ENCODE peak calls at places on chromosomes 5 and 9, in eight cellular contexts. One of them, this sample, is unnamed.

GRCh38 chr9:76680716-76681431 is 83.4 kb upstream of the PCA3 start:
- DNase-seq in B cell: no peak
- DNase-seq in neural crest cell: no peak
- DNase-seq in esophagus squamous epithelium: no peak
- DNase-seq in left lung: no peak
- DNase-seq in mucosa of descending colon: no peak
- DNase-seq in HFFc6: no peak
- DNase-seq in heart left ventricle: no peak
- DNase-seq in this sample: no peak

GRCh38 chr5:72015103-72015548 is 92.1 kb upstream of the MAP1B start:
- DNase-seq in B cell: no peak
- DNase-seq in neural crest cell: no peak
- DNase-seq in esophagus squamous epithelium: no peak
- DNase-seq in left lung: no peak
- DNase-seq in mucosa of descending colon: no peak
- DNase-seq in HFFc6: peak
- DNase-seq in heart left ventricle: peak
- DNase-seq in this sample: no peak

GRCh38 chr5:138180183-138180782 is 1.4 kb downstream of the KIF20A start:
- DNase-seq in B cell: no peak
- DNase-seq in neural crest cell: peak
- DNase-seq in esophagus squamous epithelium: no peak
- DNase-seq in left lung: no peak
- DNase-seq in mucosa of descending colon: no peak
- DNase-seq in HFFc6: peak
- DNase-seq in heart left ventricle: no peak
- DNase-seq in this sample: no peak

GRCh38 chr5:10701567-10702039 is 59.4 kb downstream of the DAP start:
- DNase-seq in B cell: no peak
- DNase-seq in neural crest cell: peak
- DNase-seq in esophagus squamous epithelium: no peak
- DNase-seq in left lung: no peak
- DNase-seq in mucosa of descending colon: no peak
- DNase-seq in HFFc6: peak
- DNase-seq in heart left ventricle: no peak
- DNase-seq in this sample: no peak

GRCh38 chr9:121299467-121300282 is 31.7 kb downstream of the GSN start:
- DNase-seq in B cell: no peak
- DNase-seq in neural crest cell: peak
- DNase-seq in esophagus squamous epithelium: no peak
- DNase-seq in left lung: peak
- DNase-seq in mucosa of descending colon: peak
- DNase-seq in HFFc6: no peak
- DNase-seq in heart left ventricle: peak
- DNase-seq in this sample: no peak

GRCh38 chr9:88075966-88076285 is 62.3 kb downstream of the SPATA31C2 start:
- DNase-seq in B cell: no peak
- DNase-seq in neural crest cell: no peak
- DNase-seq in esophagus squamous epithelium: no peak
- DNase-seq in left lung: no peak
- DNase-seq in mucosa of descending colon: no peak
- DNase-seq in HFFc6: no peak
- DNase-seq in heart left ventricle: no peak
- DNase-seq in this sample: no peak

GRCh38 chr5:57171818-57172465 is 1.9 kb upstream of the GPBP1 start:
- DNase-seq in B cell: no peak
- DNase-seq in neural crest cell: no peak
- DNase-seq in esophagus squamous epithelium: no peak
- DNase-seq in left lung: no peak
- DNase-seq in mucosa of descending colon: no peak
- DNase-seq in HFFc6: no peak
- DNase-seq in heart left ventricle: no peak
- DNase-seq in this sample: no peak

GRCh38 chr5:83418659-83419321 is 52.8 kb upstream of the VCAN start:
- DNase-seq in B cell: no peak
- DNase-seq in neural crest cell: no peak
- DNase-seq in esophagus squamous epithelium: no peak
- DNase-seq in left lung: no peak
- DNase-seq in mucosa of descending colon: no peak
- DNase-seq in HFFc6: no peak
- DNase-seq in heart left ventricle: no peak
- DNase-seq in this sample: no peak

GRCh38 chr5:67364381-67364970 is 167.9 kb upstream of the CD180 start:
- DNase-seq in B cell: no peak
- DNase-seq in neural crest cell: no peak
- DNase-seq in esophagus squamous epithelium: no peak
- DNase-seq in left lung: no peak
- DNase-seq in mucosa of descending colon: no peak
- DNase-seq in HFFc6: no peak
- DNase-seq in heart left ventricle: no peak
- DNase-seq in this sample: no peak

GRCh38 chr9:32487981-32488380 is 38.0 kb downstream of the RIGI start:
- DNase-seq in B cell: no peak
- DNase-seq in neural crest cell: no peak
- DNase-seq in esophagus squamous epithelium: no peak
- DNase-seq in left lung: no peak
- DNase-seq in mucosa of descending colon: no peak
- DNase-seq in HFFc6: peak
- DNase-seq in heart left ventricle: no peak
- DNase-seq in this sample: peak

GRCh38 chr9:135222991-135223760 is 135.7 kb downstream of the OLFM1 start:
- DNase-seq in B cell: no peak
- DNase-seq in neural crest cell: no peak
- DNase-seq in esophagus squamous epithelium: no peak
- DNase-seq in left lung: no peak
- DNase-seq in mucosa of descending colon: no peak
- DNase-seq in HFFc6: no peak
- DNase-seq in heart left ventricle: peak
- DNase-seq in this sample: no peak

DNA sequence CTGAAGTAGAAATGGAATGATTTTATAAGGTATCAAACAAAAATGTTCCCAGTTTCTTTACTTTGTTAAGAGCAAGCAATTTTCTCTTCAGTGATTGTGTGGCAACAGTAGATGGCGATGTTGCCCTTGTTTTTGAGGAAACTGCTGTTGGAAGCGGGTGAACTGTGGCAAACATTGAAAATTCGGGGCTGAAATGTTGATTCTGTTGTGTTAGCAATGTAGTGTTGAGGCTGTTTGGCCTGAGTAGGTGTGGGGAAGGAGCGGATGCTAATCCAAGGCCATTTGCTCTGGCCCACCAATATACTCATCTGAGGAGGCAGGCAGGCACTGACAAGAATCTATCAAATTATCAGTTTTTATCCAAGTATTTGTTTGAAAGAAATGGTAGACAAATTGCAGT is 129.8 kb downstream of the SLC12A2 start:
- DNase-seq in B cell: no peak
- DNase-seq in neural crest cell: peak
- DNase-seq in esophagus squamous epithelium: no peak
- DNase-seq in left lung: no peak
- DNase-seq in mucosa of descending colon: no peak
- DNase-seq in HFFc6: peak
- DNase-seq in heart left ventricle: peak
- DNase-seq in this sample: peak
- TF ChIP-seq CTCF in B cell: peak
- TF ChIP-seq CTCF in neural crest cell: peak
- TF ChIP-seq CTCF in esophagus squamous epithelium: peak
- TF ChIP-seq CTCF in left lung: peak
- TF ChIP-seq CTCF in mucosa of descending colon: no peak
- TF ChIP-seq CTCF in HFFc6: peak
- TF ChIP-seq CTCF in heart left ventricle: peak
- TF ChIP-seq CTCF in this sample: peak

GRCh38 chr9:133490865-133491655 is 12.2 kb upstream of the SLC2A6 start:
- DNase-seq in B cell: no peak
- DNase-seq in neural crest cell: no peak
- DNase-seq in esophagus squamous epithelium: no peak
- DNase-seq in left lung: peak
- DNase-seq in mucosa of descending colon: peak
- DNase-seq in HFFc6: no peak
- DNase-seq in heart left ventricle: peak
- DNase-seq in this sample: no peak

GRCh38 chr9:133491656-133491925 is 12.7 kb upstream of the SLC2A6 start:
- DNase-seq in B cell: no peak
- DNase-seq in neural crest cell: no peak
- DNase-seq in esophagus squamous epithelium: no peak
- DNase-seq in left lung: peak
- DNase-seq in mucosa of descending colon: peak
- DNase-seq in HFFc6: no peak
- DNase-seq in heart left ventricle: no peak
- DNase-seq in this sample: no peak

GRCh38 chr9:133488686-133489252 is 9.9 kb upstream of the SLC2A6 start:
- DNase-seq in B cell: no peak
- DNase-seq in neural crest cell: no peak
- DNase-seq in esophagus squamous epithelium: no peak
- DNase-seq in left lung: peak
- DNase-seq in mucosa of descending colon: peak
- DNase-seq in HFFc6: no peak
- DNase-seq in heart left ventricle: peak
- DNase-seq in this sample: no peak

GRCh38 chr9:133490201-133490681 is 11.3 kb upstream of the SLC2A6 start:
- DNase-seq in B cell: no peak
- DNase-seq in neural crest cell: no peak
- DNase-seq in esophagus squamous epithelium: no peak
- DNase-seq in left lung: no peak
- DNase-seq in mucosa of descending colon: peak
- DNase-seq in HFFc6: no peak
- DNase-seq in heart left ventricle: no peak
- DNase-seq in this sample: no peak

DNA sequence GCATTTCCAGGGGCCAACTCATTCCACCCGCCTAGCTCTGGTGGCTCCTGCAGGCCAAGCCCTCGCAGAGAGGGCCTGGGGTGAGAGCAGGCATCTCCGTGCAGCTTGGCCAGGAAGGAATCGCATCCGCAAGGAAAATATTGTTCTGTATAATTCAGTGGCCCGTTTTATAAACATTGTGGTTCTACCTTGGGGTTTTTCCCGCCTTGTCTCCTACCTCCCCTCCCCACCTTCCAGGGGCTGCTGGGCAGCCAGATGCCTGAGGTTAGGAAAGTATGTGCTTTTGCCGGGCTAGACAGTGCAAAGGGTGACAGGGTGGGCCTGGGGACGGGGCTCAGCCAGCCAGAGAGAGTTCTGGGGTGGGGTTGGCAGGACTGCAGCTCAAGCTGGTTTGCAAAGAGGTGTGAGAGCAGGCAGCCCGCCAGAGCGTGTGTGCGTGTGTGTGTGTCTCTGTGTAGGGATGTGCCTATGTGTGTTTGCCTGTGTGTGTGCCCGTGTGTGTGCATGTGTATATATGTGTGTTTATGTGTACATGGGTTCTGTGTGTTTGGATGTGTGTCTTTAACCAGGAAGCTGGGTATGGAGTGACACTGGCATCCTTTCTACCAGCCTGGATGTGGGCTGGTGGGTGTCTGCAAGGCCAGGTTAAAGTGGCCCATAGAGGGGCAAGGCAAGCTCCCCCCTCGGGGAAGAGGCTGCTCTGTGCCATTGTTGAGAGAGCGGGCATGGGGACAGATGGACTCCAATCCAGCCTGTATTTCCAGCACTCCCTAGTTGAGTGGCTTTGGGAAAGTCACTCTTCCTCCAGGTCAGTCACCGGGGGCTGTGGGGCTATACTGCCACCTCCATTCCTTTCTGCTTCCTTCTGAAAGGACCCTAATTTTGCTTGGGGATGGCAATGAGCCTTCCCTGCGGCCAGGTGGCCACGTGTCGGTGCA is 10.6 kb upstream of the SLC2A6 start:
- DNase-seq in B cell: no peak
- DNase-seq in neural crest cell: no peak
- DNase-seq in esophagus squamous epithelium: no peak
- DNase-seq in left lung: peak
- DNase-seq in mucosa of descending colon: peak
- DNase-seq in HFFc6: no peak
- DNase-seq in heart left ventricle: no peak
- DNase-seq in this sample: no peak
- TF ChIP-seq CTCF in B cell: no peak
- TF ChIP-seq CTCF in neural crest cell: no peak
- TF ChIP-seq CTCF in esophagus squamous epithelium: no peak
- TF ChIP-seq CTCF in left lung: no peak
- TF ChIP-seq CTCF in mucosa of descending colon: no peak
- TF ChIP-seq CTCF in HFFc6: no peak
- TF ChIP-seq CTCF in heart left ventricle: no peak
- TF ChIP-seq CTCF in this sample: no peak

GRCh38 chr5:135203019-135203418 is 169.0 kb upstream of the PITX1 start:
- DNase-seq in B cell: no peak
- DNase-seq in neural crest cell: no peak
- DNase-seq in esophagus squamous epithelium: no peak
- DNase-seq in left lung: no peak
- DNase-seq in mucosa of descending colon: no peak
- DNase-seq in HFFc6: no peak
- DNase-seq in heart left ventricle: no peak
- DNase-seq in this sample: no peak

GRCh38 chr5:135204151-135204600 is 170.1 kb upstream of the PITX1 start:
- DNase-seq in B cell: no peak
- DNase-seq in neural crest cell: no peak
- DNase-seq in esophagus squamous epithelium: no peak
- DNase-seq in left lung: no peak
- DNase-seq in mucosa of descending colon: no peak
- DNase-seq in HFFc6: peak
- DNase-seq in heart left ventricle: no peak
- DNase-seq in this sample: no peak

GRCh38 chr5:135205616-135206349 is 171.8 kb upstream of the PITX1 start:
- DNase-seq in B cell: no peak
- DNase-seq in neural crest cell: no peak
- DNase-seq in esophagus squamous epithelium: no peak
- DNase-seq in left lung: no peak
- DNase-seq in mucosa of descending colon: no peak
- DNase-seq in HFFc6: no peak
- DNase-seq in heart left ventricle: no peak
- DNase-seq in this sample: no peak

GRCh38 chr5:135206862-135207261 is 172.8 kb upstream of the PITX1 start:
- DNase-seq in B cell: no peak
- DNase-seq in neural crest cell: no peak
- DNase-seq in esophagus squamous epithelium: no peak
- DNase-seq in left lung: no peak
- DNase-seq in mucosa of descending colon: no peak
- DNase-seq in HFFc6: no peak
- DNase-seq in heart left ventricle: no peak
- DNase-seq in this sample: no peak

GRCh38 chr5:135203593-135204036 is 169.6 kb upstream of the PITX1 start:
- DNase-seq in B cell: no peak
- DNase-seq in neural crest cell: no peak
- DNase-seq in esophagus squamous epithelium: no peak
- DNase-seq in left lung: no peak
- DNase-seq in mucosa of descending colon: no peak
- DNase-seq in HFFc6: no peak
- DNase-seq in heart left ventricle: no peak
- DNase-seq in this sample: no peak
- TF ChIP-seq CTCF in B cell: peak
- TF ChIP-seq CTCF in neural crest cell: peak
- TF ChIP-seq CTCF in esophagus squamous epithelium: peak
- TF ChIP-seq CTCF in left lung: peak
- TF ChIP-seq CTCF in mucosa of descending colon: peak
- TF ChIP-seq CTCF in HFFc6: peak
- TF ChIP-seq CTCF in heart left ventricle: peak
- TF ChIP-seq CTCF in this sample: peak

DNA sequence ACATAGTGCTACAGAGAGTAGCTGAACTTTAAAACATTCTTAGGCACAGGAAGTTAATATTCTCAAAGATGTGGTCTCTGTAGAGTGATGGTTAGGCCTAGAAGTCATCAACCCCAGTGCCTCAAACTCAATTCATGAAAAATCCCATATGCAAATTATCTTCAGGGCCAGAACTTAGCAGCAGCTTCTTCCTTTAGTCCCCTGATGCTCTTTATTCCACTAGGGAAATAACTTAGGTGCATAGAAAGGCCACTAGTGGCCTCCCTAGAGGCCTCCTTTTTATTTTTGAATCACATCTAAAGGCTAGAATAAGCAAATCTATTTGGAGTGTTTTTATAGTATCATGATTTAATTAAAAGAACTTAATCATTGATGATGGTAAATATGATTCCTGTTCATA is 88.3 kb downstream of the GIN1 start:
- DNase-seq in B cell: no peak
- DNase-seq in neural crest cell: no peak
- DNase-seq in esophagus squamous epithelium: no peak
- DNase-seq in left lung: no peak
- DNase-seq in mucosa of descending colon: no peak
- DNase-seq in HFFc6: no peak
- DNase-seq in heart left ventricle: no peak
- DNase-seq in this sample: no peak
- TF ChIP-seq CTCF in B cell: no peak
- TF ChIP-seq CTCF in neural crest cell: peak
- TF ChIP-seq CTCF in esophagus squamous epithelium: no peak
- TF ChIP-seq CTCF in left lung: no peak
- TF ChIP-seq CTCF in mucosa of descending colon: no peak
- TF ChIP-seq CTCF in HFFc6: peak
- TF ChIP-seq CTCF in heart left ventricle: peak
- TF ChIP-seq CTCF in this sample: peak

This sample was measured in AG09319.